ENCODE peak calls at places on chromosomes 1 and 21, in eight cellular contexts. One of them, this sample, is unnamed.

GRCh38 chr1:158527190-158527815 is 26.9 kb downstream of the OR6Y1 start:
- DNase-seq in choroid plexus epithelial cell: peak
- DNase-seq in esophagus muscularis mucosa: no peak
- DNase-seq in dorsolateral prefrontal cortex: no peak
- DNase-seq in OCI-LY7: peak
- DNase-seq in tibial artery: no peak
- DNase-seq in A673: no peak
- DNase-seq in left ventricle myocardium inferior: no peak
- DNase-seq in this sample: no peak

GRCh38 chr1:19710825-19711611 is 46.3 kb downstream of the HTR6 start:
- DNase-seq in A673: no peak
- DNase-seq in choroid plexus epithelial cell: no peak
- DNase-seq in tibial artery: no peak
- DNase-seq in left ventricle myocardium inferior: no peak
- DNase-seq in esophagus muscularis mucosa: no peak
- DNase-seq in dorsolateral prefrontal cortex: no peak
- DNase-seq in OCI-LY7: no peak
- DNase-seq in this sample: no peak

GRCh38 chr1:33719771-33720670 is 143.9 kb upstream of the HMGB4 start:
- DNase-seq in A673: peak
- DNase-seq in OCI-LY7: no peak
- DNase-seq in tibial artery: no peak
- DNase-seq in esophagus muscularis mucosa: peak
- DNase-seq in dorsolateral prefrontal cortex: no peak
- DNase-seq in left ventricle myocardium inferior: no peak
- DNase-seq in choroid plexus epithelial cell: peak
- DNase-seq in this sample: no peak

GRCh38 chr1:157292809-157293564 is 154.8 kb upstream of the ETV3 start:
- DNase-seq in esophagus muscularis mucosa: peak
- DNase-seq in dorsolateral prefrontal cortex: no peak
- DNase-seq in choroid plexus epithelial cell: no peak
- DNase-seq in OCI-LY7: no peak
- DNase-seq in tibial artery: no peak
- DNase-seq in left ventricle myocardium inferior: no peak
- DNase-seq in A673: no peak
- DNase-seq in this sample: no peak

GRCh38 chr1:11701551-11701961 is 10.0 kb downstream of the DRAXIN start:
- DNase-seq in esophagus muscularis mucosa: no peak
- DNase-seq in OCI-LY7: no peak
- DNase-seq in choroid plexus epithelial cell: no peak
- DNase-seq in A673: peak
- DNase-seq in tibial artery: no peak
- DNase-seq in dorsolateral prefrontal cortex: peak
- DNase-seq in left ventricle myocardium inferior: no peak
- DNase-seq in this sample: no peak

GRCh38 chr1:54190526-54190925 is 9.3 kb downstream of the CYB5RL start:
- DNase-seq in tibial artery: no peak
- DNase-seq in left ventricle myocardium inferior: no peak
- DNase-seq in esophagus muscularis mucosa: no peak
- DNase-seq in OCI-LY7: no peak
- DNase-seq in dorsolateral prefrontal cortex: no peak
- DNase-seq in A673: no peak
- DNase-seq in choroid plexus epithelial cell: no peak
- DNase-seq in this sample: no peak

GRCh38 chr1:228178737-228179720 is 13.4 kb downstream of the IBA57 start:
- DNase-seq in OCI-LY7: no peak
- DNase-seq in tibial artery: no peak
- DNase-seq in choroid plexus epithelial cell: no peak
- DNase-seq in A673: no peak
- DNase-seq in esophagus muscularis mucosa: no peak
- DNase-seq in left ventricle myocardium inferior: no peak
- DNase-seq in dorsolateral prefrontal cortex: peak
- DNase-seq in this sample: no peak

GRCh38 chr1:211789641-211790464 is 40.7 kb downstream of the LPGAT1 start:
- DNase-seq in A673: no peak
- DNase-seq in OCI-LY7: no peak
- DNase-seq in left ventricle myocardium inferior: no peak
- DNase-seq in choroid plexus epithelial cell: no peak
- DNase-seq in tibial artery: no peak
- DNase-seq in dorsolateral prefrontal cortex: no peak
- DNase-seq in esophagus muscularis mucosa: no peak
- DNase-seq in this sample: no peak

GRCh38 chr1:15523104-15523921 is 702 bp downstream of the CASP9 start:
- DNase-seq in A673: no peak
- DNase-seq in dorsolateral prefrontal cortex: no peak
- DNase-seq in choroid plexus epithelial cell: peak
- DNase-seq in esophagus muscularis mucosa: no peak
- DNase-seq in left ventricle myocardium inferior: no peak
- DNase-seq in tibial artery: no peak
- DNase-seq in OCI-LY7: peak
- DNase-seq in this sample: no peak

GRCh38 chr1:239025997-239026694 is 360.2 kb upstream of the CHRM3 start:
- DNase-seq in choroid plexus epithelial cell: no peak
- DNase-seq in A673: no peak
- DNase-seq in tibial artery: no peak
- DNase-seq in left ventricle myocardium inferior: no peak
- DNase-seq in esophagus muscularis mucosa: no peak
- DNase-seq in OCI-LY7: no peak
- DNase-seq in dorsolateral prefrontal cortex: no peak
- DNase-seq in this sample: no peak

GRCh38 chr1:91712981-91713841 is 172.7 kb downstream of the TGFBR3 start:
- DNase-seq in tibial artery: peak
- DNase-seq in OCI-LY7: no peak
- DNase-seq in A673: no peak
- DNase-seq in dorsolateral prefrontal cortex: no peak
- DNase-seq in esophagus muscularis mucosa: peak
- DNase-seq in choroid plexus epithelial cell: peak
- DNase-seq in left ventricle myocardium inferior: peak
- DNase-seq in this sample: peak

GRCh38 chr21:28229811-28230210 is 762.9 kb downstream of the LTN1 start:
- DNase-seq in A673: no peak
- DNase-seq in tibial artery: no peak
- DNase-seq in OCI-LY7: no peak
- DNase-seq in choroid plexus epithelial cell: peak
- DNase-seq in dorsolateral prefrontal cortex: no peak
- DNase-seq in left ventricle myocardium inferior: no peak
- DNase-seq in esophagus muscularis mucosa: no peak
- DNase-seq in this sample: peak

GRCh38 chr21:33293811-33294216 is 27.6 kb downstream of the IL10RB start:
- DNase-seq in choroid plexus epithelial cell: no peak
- DNase-seq in left ventricle myocardium inferior: no peak
- DNase-seq in OCI-LY7: peak
- DNase-seq in dorsolateral prefrontal cortex: no peak
- DNase-seq in A673: no peak
- DNase-seq in tibial artery: no peak
- DNase-seq in esophagus muscularis mucosa: no peak
- DNase-seq in this sample: no peak

GRCh38 chr1:154436433-154436832 is 31.3 kb downstream of the IL6R start:
- DNase-seq in choroid plexus epithelial cell: no peak
- DNase-seq in esophagus muscularis mucosa: no peak
- DNase-seq in left ventricle myocardium inferior: no peak
- DNase-seq in tibial artery: no peak
- DNase-seq in A673: no peak
- DNase-seq in dorsolateral prefrontal cortex: no peak
- DNase-seq in OCI-LY7: no peak
- DNase-seq in this sample: no peak

GRCh38 chr1:235442788-235443429 is 61.3 kb downstream of the B3GALNT2 start:
- DNase-seq in dorsolateral prefrontal cortex: no peak
- DNase-seq in A673: no peak
- DNase-seq in tibial artery: no peak
- DNase-seq in left ventricle myocardium inferior: no peak
- DNase-seq in choroid plexus epithelial cell: peak
- DNase-seq in esophagus muscularis mucosa: no peak
- DNase-seq in OCI-LY7: no peak
- DNase-seq in this sample: peak

GRCh38 chr21:28431022-28431421 is 561.7 kb downstream of the LTN1 start:
- DNase-seq in A673: no peak
- DNase-seq in choroid plexus epithelial cell: no peak
- DNase-seq in OCI-LY7: no peak
- DNase-seq in esophagus muscularis mucosa: no peak
- DNase-seq in dorsolateral prefrontal cortex: no peak
- DNase-seq in tibial artery: no peak
- DNase-seq in left ventricle myocardium inferior: no peak
- DNase-seq in this sample: peak

GRCh38 chr21:46178961-46179360 is 5.3 kb downstream of the SPATC1L start:
- DNase-seq in choroid plexus epithelial cell: no peak
- DNase-seq in dorsolateral prefrontal cortex: no peak
- DNase-seq in tibial artery: no peak
- DNase-seq in A673: no peak
- DNase-seq in esophagus muscularis mucosa: no peak
- DNase-seq in left ventricle myocardium inferior: no peak
- DNase-seq in OCI-LY7: no peak
- DNase-seq in this sample: no peak

GRCh38 chr1:115748396-115749130 is 20.0 kb downstream of the CASQ2 start:
- DNase-seq in esophagus muscularis mucosa: no peak
- DNase-seq in left ventricle myocardium inferior: no peak
- DNase-seq in A673: no peak
- DNase-seq in dorsolateral prefrontal cortex: no peak
- DNase-seq in OCI-LY7: no peak
- DNase-seq in choroid plexus epithelial cell: peak
- DNase-seq in tibial artery: no peak
- DNase-seq in this sample: peak

GRCh38 chr1:182149411-182149965 is 88.0 kb upstream of the ZNF648 start:
- DNase-seq in esophagus muscularis mucosa: no peak
- DNase-seq in OCI-LY7: no peak
- DNase-seq in dorsolateral prefrontal cortex: no peak
- DNase-seq in left ventricle myocardium inferior: no peak
- DNase-seq in choroid plexus epithelial cell: peak
- DNase-seq in tibial artery: peak
- DNase-seq in A673: no peak
- DNase-seq in this sample: peak

GRCh38 chr21:20949884-20950283 is 48.3 kb upstream of the NCAM2 start:
- DNase-seq in choroid plexus epithelial cell: no peak
- DNase-seq in OCI-LY7: no peak
- DNase-seq in A673: peak
- DNase-seq in tibial artery: no peak
- DNase-seq in left ventricle myocardium inferior: no peak
- DNase-seq in esophagus muscularis mucosa: no peak
- DNase-seq in dorsolateral prefrontal cortex: no peak
- DNase-seq in this sample: no peak

DNA sequence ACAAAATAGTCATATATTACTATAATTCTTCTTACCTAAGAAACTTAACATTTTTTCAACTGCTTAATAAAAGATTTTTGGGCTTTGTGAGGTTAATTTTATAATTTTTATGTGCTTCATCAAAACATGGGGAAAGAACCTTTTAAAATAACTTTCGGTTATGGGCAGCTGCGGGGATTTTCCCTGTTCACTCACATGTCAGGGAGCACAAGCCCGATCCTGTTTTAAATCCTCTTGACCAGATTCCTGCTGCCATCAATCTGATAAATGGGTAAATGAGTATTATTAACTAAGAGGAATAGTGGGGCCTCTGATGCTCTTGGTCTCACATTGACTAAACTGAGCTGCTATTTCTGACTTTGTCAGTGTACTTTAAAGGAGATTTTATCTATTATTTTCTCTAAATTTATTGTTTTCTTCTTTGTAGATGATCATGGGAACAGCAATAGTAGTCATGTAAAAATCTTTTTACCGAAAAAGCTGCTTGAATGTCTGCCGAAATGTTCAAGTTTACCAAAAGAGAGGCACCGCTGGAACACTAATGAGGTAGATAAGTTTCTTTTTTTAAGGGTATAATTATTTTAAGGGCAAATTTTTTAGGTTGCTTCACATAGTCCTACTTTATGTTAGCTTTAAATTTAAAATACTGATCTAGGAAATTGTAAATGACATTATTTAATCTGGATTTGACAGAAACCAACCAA is 39.6 kb downstream of the CAMTA1 start:
- DNase-seq in choroid plexus epithelial cell: no peak
- DNase-seq in left ventricle myocardium inferior: no peak
- DNase-seq in tibial artery: no peak
- DNase-seq in OCI-LY7: no peak
- DNase-seq in A673: no peak
- DNase-seq in dorsolateral prefrontal cortex: no peak
- DNase-seq in esophagus muscularis mucosa: no peak
- DNase-seq in this sample: no peak
- TF ChIP-seq CTCF in choroid plexus epithelial cell: no peak
- TF ChIP-seq CTCF in left ventricle myocardium inferior: no peak
- TF ChIP-seq CTCF in tibial artery: no peak
- TF ChIP-seq CTCF in OCI-LY7: no peak
- TF ChIP-seq CTCF in A673: no peak
- TF ChIP-seq CTCF in dorsolateral prefrontal cortex: no peak
- TF ChIP-seq CTCF in esophagus muscularis mucosa: no peak
- TF ChIP-seq CTCF in this sample: no peak

GRCh38 chr1:119003413-119004128 is 15.4 kb upstream of the TBX15 start:
- DNase-seq in left ventricle myocardium inferior: no peak
- DNase-seq in A673: no peak
- DNase-seq in choroid plexus epithelial cell: no peak
- DNase-seq in tibial artery: no peak
- DNase-seq in esophagus muscularis mucosa: no peak
- DNase-seq in OCI-LY7: no peak
- DNase-seq in dorsolateral prefrontal cortex: no peak
- DNase-seq in this sample: no peak
- TF ChIP-seq CTCF in left ventricle myocardium inferior: no peak
- TF ChIP-seq CTCF in A673: peak
- TF ChIP-seq CTCF in choroid plexus epithelial cell: peak
- TF ChIP-seq CTCF in tibial artery: no peak
- TF ChIP-seq CTCF in esophagus muscularis mucosa: no peak
- TF ChIP-seq CTCF in OCI-LY7: peak
- TF ChIP-seq CTCF in dorsolateral prefrontal cortex: no peak
- TF ChIP-seq CTCF in this sample: peak

GRCh38 chr1:164914208-164914607 is 355.2 kb downstream of the PBX1 start:
- DNase-seq in dorsolateral prefrontal cortex: no peak
- DNase-seq in tibial artery: no peak
- DNase-seq in A673: peak
- DNase-seq in OCI-LY7: no peak
- DNase-seq in left ventricle myocardium inferior: no peak
- DNase-seq in esophagus muscularis mucosa: peak
- DNase-seq in choroid plexus epithelial cell: peak
- DNase-seq in this sample: peak
- TF ChIP-seq CTCF in dorsolateral prefrontal cortex: peak
- TF ChIP-seq CTCF in tibial artery: peak
- TF ChIP-seq CTCF in A673: peak
- TF ChIP-seq CTCF in OCI-LY7: no peak
- TF ChIP-seq CTCF in left ventricle myocardium inferior: peak
- TF ChIP-seq CTCF in esophagus muscularis mucosa: peak
- TF ChIP-seq CTCF in choroid plexus epithelial cell: peak
- TF ChIP-seq CTCF in this sample: peak

DNA sequence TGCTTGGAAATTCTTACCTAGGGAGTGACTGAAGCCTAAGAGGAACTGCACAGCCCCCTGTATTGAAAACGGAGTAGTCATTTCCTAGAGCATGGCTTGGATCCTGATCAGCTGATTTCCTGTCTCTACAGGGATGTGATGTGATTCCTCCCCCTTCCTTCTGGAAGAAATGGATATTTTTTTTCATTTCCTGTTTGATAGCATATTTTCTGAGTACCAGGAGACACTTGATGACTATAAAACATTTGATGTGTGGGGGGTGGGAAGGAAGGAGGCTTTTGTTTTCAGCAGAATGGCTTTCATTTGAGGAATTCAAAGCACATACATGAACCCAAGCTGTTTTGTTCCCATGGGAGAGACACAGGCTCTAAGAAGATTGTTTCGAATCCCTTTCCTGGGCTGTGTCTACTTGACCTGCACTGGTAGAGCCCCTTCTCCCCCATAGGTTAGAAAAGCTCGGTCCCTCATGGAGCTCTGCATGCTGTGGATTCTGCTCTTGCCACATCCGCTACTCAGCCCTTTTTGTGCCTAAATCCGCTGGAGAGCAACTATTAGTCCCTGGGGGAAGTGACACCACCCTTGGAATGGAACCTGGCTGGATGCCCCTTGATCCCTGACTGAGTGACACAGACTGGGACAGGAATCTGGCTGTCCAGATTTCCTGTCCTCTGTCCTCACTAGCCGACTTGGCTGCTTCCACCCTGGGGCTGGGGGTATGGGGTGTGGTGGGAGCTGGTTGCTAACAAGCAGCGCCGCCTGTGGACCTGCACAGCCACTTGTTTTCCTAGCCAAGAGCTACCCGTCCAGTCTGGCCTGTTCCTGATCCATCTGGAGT is 71.8 kb upstream of the MACF1 start:
- DNase-seq in left ventricle myocardium inferior: peak
- DNase-seq in choroid plexus epithelial cell: peak
- DNase-seq in tibial artery: peak
- DNase-seq in esophagus muscularis mucosa: no peak
- DNase-seq in dorsolateral prefrontal cortex: peak
- DNase-seq in OCI-LY7: no peak
- DNase-seq in A673: peak
- DNase-seq in this sample: peak
- TF ChIP-seq CTCF in left ventricle myocardium inferior: peak
- TF ChIP-seq CTCF in choroid plexus epithelial cell: peak
- TF ChIP-seq CTCF in tibial artery: peak
- TF ChIP-seq CTCF in esophagus muscularis mucosa: peak
- TF ChIP-seq CTCF in dorsolateral prefrontal cortex: no peak
- TF ChIP-seq CTCF in OCI-LY7: no peak
- TF ChIP-seq CTCF in A673: peak
- TF ChIP-seq CTCF in this sample: peak